ENCODE peak calls at places on chromosomes 13 and 19, in eight cellular contexts. F is left ventricle myocardium inferior, C is ascending aorta, K is right atrium auricular region, P is body of pancreas, Z is ovary, O is cardiac muscle cell, J is neural progenitor cell. W is an unnamed sample.
A peak's percentile ranks its signal among the peaks of the same experiment; 100 is the strongest.

GRCh38 chr13:51912091-51912490 is 50.3 kb downstream of the CCDC70 start:
- DNase-seq in F (no peak), C (no peak), K (no peak), P (peak; percentile 34), Z (no peak), O (no peak), J (no peak), W (peak; percentile 75)

GRCh38 chr19:4327252-4327876 is 11.3 kb downstream of the STAP2 start:
- DNase-seq in F (peak; percentile 75), C (peak; percentile 32), K (peak; percentile 85), P (peak; percentile 83), Z (peak; percentile 97), O (peak; percentile 93), J (peak; percentile 94), W (peak; percentile 81)

GRCh38 chr13:95553614-95554385 is 1.3 kb downstream of the CLDN10 start:
- DNase-seq in F (no peak), C (no peak), K (no peak), P (peak; percentile 79), Z (no peak), O (peak; percentile 34), J (peak; percentile 55), W (no peak)

GRCh38 chr13:85608255-85608829 is 190.9 kb downstream of the SLITRK6 start:
- DNase-seq in F (no peak), C (no peak), K (no peak), P (no peak), Z (no peak), O (no peak), J (no peak), W (no peak)

GRCh38 chr19:33796164-33797100 is at the start of gene KCTD15:
- DNase-seq in F (peak; percentile 48), C (no peak), K (no peak), P (peak; percentile 60), Z (peak; percentile 79), O (peak; percentile 74), J (peak; percentile 92), W (no peak)

GRCh38 chr13:53015971-53016370 is 12.6 kb upstream of the OLFM4 start:
- DNase-seq in F (no peak), C (no peak), K (no peak), P (no peak), Z (no peak), O (no peak), J (no peak), W (no peak)

GRCh38 chr19:15332311-15332996 is at the start of gene BRD4:
- DNase-seq in F (peak; percentile 77), C (no peak), K (no peak), P (peak; percentile 76), Z (peak; percentile 87), O (peak; percentile 86), J (peak; percentile 90), W (peak; percentile 62)

GRCh38 chr13:113851826-113852535 is 11.9 kb downstream of the GAS6 start:
- DNase-seq in F (no peak), C (no peak), K (peak; percentile 43), P (no peak), Z (no peak), O (no peak), J (no peak), W (no peak)

GRCh38 chr19:8654591-8655339 is 24.3 kb downstream of the NFILZ start:
- DNase-seq in F (peak; percentile 41), C (no peak), K (peak; percentile 60), P (peak; percentile 51), Z (peak; percentile 65), O (peak; percentile 69), J (peak; percentile 82), W (no peak)

GRCh38 chr13:67509039-67509438 is 278.9 kb upstream of the PCDH9 start:
- DNase-seq in F (no peak), C (no peak), K (no peak), P (no peak), Z (no peak), O (no peak), J (no peak), W (no peak)

GRCh38 chr19:2462635-2463421 is 6.1 kb upstream of the LMNB2 start:
- DNase-seq in F (peak; percentile 90), C (no peak), K (peak; percentile 86), P (peak; percentile 90), Z (peak; percentile 94), O (peak; percentile 94), J (peak; percentile 99), W (peak; percentile 87)

GRCh38 chr13:23584275-23584674 is 14.1 kb downstream of the TNFRSF19 start:
- DNase-seq in F (no peak), C (no peak), K (no peak), P (no peak), Z (no peak), O (no peak), J (no peak), W (no peak)

GRCh38 chr19:46963093-46963734 is 56.4 kb upstream of the NPAS1 start:
- DNase-seq in F (no peak), C (no peak), K (no peak), P (no peak), Z (no peak), O (no peak), J (no peak), W (no peak)

GRCh38 chr13:44151474-44151873 is 222.2 kb upstream of the SERP2 start:
- DNase-seq in F (no peak), C (no peak), K (no peak), P (no peak), Z (no peak), O (no peak), J (no peak), W (no peak)

GRCh38 chr13:25783480-25784081 is 268.2 kb downstream of the SHISA2 start:
- DNase-seq in F (no peak), C (no peak), K (no peak), P (no peak), Z (no peak), O (no peak), J (no peak), W (no peak)

GRCh38 chr19:47351545-47351944 is 2.4 kb downstream of the DHX34 start:
- DNase-seq in F (no peak), C (no peak), K (no peak), P (no peak), Z (no peak), O (peak; percentile 15), J (peak; percentile 31), W (peak; percentile 64)

GRCh38 chr19:32041681-32042292 is 303.6 kb upstream of the ZNF507 start:
- DNase-seq in F (peak; percentile 27), C (no peak), K (no peak), P (peak; percentile 51), Z (peak; percentile 77), O (peak; percentile 69), J (peak; percentile 77), W (peak; percentile 59)

GRCh38 chr19:40217921-40218890 is at the start of gene TTC9B:
- DNase-seq in F (no peak), C (no peak), K (no peak), P (no peak), Z (no peak), O (peak; percentile 71), J (peak; percentile 93), W (peak; percentile 58)

GRCh38 chr13:59425211-59425721 is 738.5 kb downstream of the DIAPH3 start:
- DNase-seq in F (no peak), C (no peak), K (no peak), P (no peak), Z (no peak), O (no peak), J (no peak), W (no peak)

GRCh38 chr19:12833418-12833746 is 997 bp downstream of the RTBDN start:
- DNase-seq in F (no peak), C (no peak), K (no peak), P (no peak), Z (no peak), O (no peak), J (no peak), W (no peak)
- H3K27me3 ChIP-seq in F (peaks cover 100% of the 10 kb centered on the region), C (peaks cover 54% of the 10 kb centered on the region), K (peaks cover 32% of the 10 kb centered on the region), P (peaks cover 32% of the 10 kb centered on the region), Z (peaks cover 16% of the 10 kb centered on the region), O (peaks cover 39% of the 10 kb centered on the region), J (peaks cover 98% of the 10 kb centered on the region), W (peaks cover 42% of the 10 kb centered on the region)

DNA sequence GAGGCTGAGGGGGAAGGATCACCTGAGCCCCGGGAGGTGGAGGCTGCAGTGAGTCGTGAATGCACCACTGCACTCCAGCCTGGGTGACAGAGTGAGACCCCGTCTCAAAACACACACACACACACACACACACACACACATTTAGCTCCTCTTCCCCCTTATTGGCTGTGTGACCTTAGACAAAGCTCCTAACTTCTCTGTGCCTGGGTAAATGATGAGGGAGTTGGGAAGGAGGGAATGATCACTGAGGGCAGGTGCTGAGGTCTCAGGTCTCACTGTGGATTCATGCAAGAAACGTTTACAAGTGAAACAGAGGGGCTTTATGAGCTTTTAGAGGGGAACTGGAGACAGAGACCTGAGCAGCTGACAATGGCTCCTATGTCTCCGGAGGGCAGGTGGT is 16.9 kb upstream of the BCL3 start:
- DNase-seq in F (no peak), C (no peak), K (no peak), P (no peak), Z (no peak), O (no peak), J (no peak), W (no peak)
- H3K27ac ChIP-seq in F (no peak overlapping the region), C (no peak overlapping the region), K (no peak overlapping the region), P (no peak overlapping the region), Z (no peak overlapping the region), O (no peak overlapping the region), J (no peak overlapping the region), W (no peak overlapping the region)

DNA sequence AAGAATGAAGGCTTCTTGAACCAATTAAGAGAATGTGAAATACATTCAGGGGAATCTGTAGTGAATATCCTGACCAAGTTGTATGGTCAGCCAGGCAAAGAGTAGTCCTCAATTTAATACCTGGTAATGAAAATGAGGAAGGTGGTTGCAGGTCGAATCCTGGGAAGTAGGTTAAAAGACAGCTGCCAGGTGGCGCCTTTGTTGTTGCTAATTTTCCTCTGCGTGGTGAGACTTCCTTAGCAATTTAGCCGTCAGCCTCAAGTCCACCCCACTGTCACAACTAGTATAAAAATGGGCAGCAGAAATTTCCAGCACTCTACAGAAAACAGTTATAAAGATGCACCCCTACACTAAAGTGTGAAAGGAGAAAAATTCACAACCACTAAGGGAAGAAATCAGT is 235.7 kb downstream of the NHLRC3 start:
- DNase-seq in F (no peak), C (no peak), K (no peak), P (peak; percentile 54), Z (no peak), O (peak; percentile 20), J (peak; percentile 28), W (no peak)
- TF ChIP-seq CTCF in F (peak; percentile 46), C (no peak), K (no peak), P (no peak), Z (no peak), O (peak; percentile 12), J (peak; percentile 39), W (no peak)

DNA sequence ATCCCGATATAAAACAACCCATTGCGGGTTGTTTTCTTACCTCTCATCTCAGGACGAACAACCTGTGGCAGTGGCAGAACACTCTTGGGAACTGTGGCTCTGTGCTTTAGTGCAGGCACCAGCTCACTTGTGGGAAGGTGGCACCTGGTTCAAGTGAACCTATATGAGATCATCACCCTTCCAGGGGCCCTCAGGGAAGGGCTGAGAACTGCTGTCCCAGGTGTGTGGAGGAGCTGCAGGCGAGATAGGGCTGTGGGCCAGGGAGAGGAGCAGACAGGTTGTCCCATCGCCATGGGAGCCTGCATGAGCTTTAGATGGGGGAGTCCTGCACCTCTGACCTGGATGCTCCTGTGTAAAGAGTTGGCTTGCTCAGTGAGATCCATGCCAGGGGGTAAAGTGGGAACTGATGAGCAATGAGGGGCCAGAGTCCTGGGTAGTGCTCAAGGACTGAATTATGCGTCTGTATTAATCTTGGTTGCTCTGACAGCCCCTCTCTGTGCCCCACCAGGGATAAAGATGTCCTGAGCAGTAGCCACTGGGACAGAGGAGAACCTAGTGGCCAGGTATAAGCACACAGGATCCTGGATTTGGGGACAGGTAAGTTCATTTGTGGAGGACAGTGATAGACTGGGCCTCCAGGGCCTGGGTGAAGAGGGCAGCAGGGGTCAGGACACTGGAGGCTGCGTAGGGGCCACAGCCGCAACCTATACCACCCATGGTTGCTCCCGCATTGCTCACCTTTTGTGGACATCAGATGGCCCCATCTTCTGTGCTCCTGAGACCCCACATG is 8.7 kb downstream of the CEACAM4 start:
- DNase-seq in F (no peak), C (no peak), K (no peak), P (no peak), Z (no peak), O (no peak), J (no peak), W (no peak)
- H3K27me3 ChIP-seq in F (peaks cover 70% of the 10 kb centered on the region), C (no peaks in the 10 kb centered on the region), K (no peaks in the 10 kb centered on the region), P (no peaks in the 10 kb centered on the region), Z (no peaks in the 10 kb centered on the region), O (no peaks in the 10 kb centered on the region), J (no peaks in the 10 kb centered on the region), W (peaks cover 3% of the 10 kb centered on the region)

W was measured in dorsolateral prefrontal cortex.